ENCODE peak calls at places on chromosomes 7 and 10, in six cellular contexts. P is brain microvascular endothelial cell, U is D721Med, J is GM12865, Y is naive B cell, G is iPS-NIHi11. S is an unnamed sample.

GRCh38 chr10:119129721-119130120 is 25.8 kb downstream of the DENND10 start:
- DNase-seq in P (no peak), U (no peak), J (no peak), Y (no peak), G (no peak), S (no peak)

GRCh38 chr10:35079763-35080162 is 10.4 kb downstream of the CUL2 start:
- DNase-seq in P (peak; percentile 90), U (no peak), J (no peak), Y (no peak), G (no peak), S (no peak)

GRCh38 chr7:78039791-78040776 is 241.5 kb downstream of the PHTF2 start:
- DNase-seq in P (no peak), U (no peak), J (peak; percentile 58), Y (peak; percentile 35), G (peak; percentile 70), S (no peak)

GRCh38 chr7:75718390-75719031 is 20.2 kb downstream of the HIP1 start:
- DNase-seq in P (no peak), U (no peak), J (no peak), Y (no peak), G (no peak), S (no peak)

GRCh38 chr10:4303045-4303444 is 518.0 kb upstream of the KLF6 start:
- DNase-seq in P (peak; percentile 37), U (no peak), J (no peak), Y (no peak), G (no peak), S (no peak)

GRCh38 chr10:71536332-71536731 is 139.6 kb downstream of the CDH23 start:
- DNase-seq in P (peak; percentile 3), U (no peak), J (no peak), Y (no peak), G (no peak), S (no peak)

GRCh38 chr7:128137096-128137655 is 103.9 kb upstream of the LEP start:
- DNase-seq in P (no peak), U (no peak), J (no peak), Y (no peak), G (no peak), S (no peak)

GRCh38 chr10:127407551-127407950 is 141.6 kb upstream of the NPS start:
- DNase-seq in P (no peak), U (no peak), J (no peak), Y (no peak), G (no peak), S (no peak)

GRCh38 chr7:128883622-128884549 is 21.2 kb downstream of the ATP6V1F start:
- DNase-seq in P (peak; percentile 70), U (peak; percentile 97), J (peak; percentile 90), Y (peak; percentile 78), G (peak; percentile 96), S (peak; percentile 85)

GRCh38 chr10:131855763-131856401 is 44.9 kb upstream of the PPP2R2D start:
- DNase-seq in P (no peak), U (no peak), J (no peak), Y (no peak), G (no peak), S (no peak)

GRCh38 chr7:130853503-130854279 is 119.7 kb upstream of the KLF14 start:
- DNase-seq in P (no peak), U (no peak), J (no peak), Y (no peak), G (no peak), S (no peak)

GRCh38 chr10:71213761-71214440 is 1.5 kb downstream of the UNC5B start:
- DNase-seq in P (peak; percentile 46), U (no peak), J (no peak), Y (no peak), G (peak; percentile 64), S (peak; percentile 61)

GRCh38 chr7:49714182-49714581 is 59.3 kb upstream of the VWC2 start:
- DNase-seq in P (no peak), U (no peak), J (no peak), Y (no peak), G (no peak), S (no peak)

GRCh38 chr10:71216751-71217265 is 4.4 kb downstream of the UNC5B start:
- DNase-seq in P (no peak), U (no peak), J (no peak), Y (no peak), G (no peak), S (no peak)

GRCh38 chr7:48548667-48549066 is 375.7 kb upstream of the CDC14C start:
- DNase-seq in P (no peak), U (no peak), J (no peak), Y (no peak), G (no peak), S (no peak)

GRCh38 chr7:154482863-154483262 is 430.7 kb downstream of the DPP6 start:
- DNase-seq in P (no peak), U (no peak), J (no peak), Y (no peak), G (no peak), S (no peak)

GRCh38 chr7:150858236-150859197 is 6.2 kb downstream of the AOC1 start:
- DNase-seq in P (no peak), U (no peak), J (no peak), Y (no peak), G (no peak), S (no peak)

GRCh38 chr7:106717997-106718871 is 57.3 kb upstream of the CCDC71L start:
- DNase-seq in P (peak; percentile 95), U (no peak), J (peak; percentile 71), Y (peak; percentile 67), G (peak; percentile 45), S (no peak)

GRCh38 chr7:74020396-74020795 is 7.6 kb upstream of the ELN start:
- DNase-seq in P (no peak), U (no peak), J (no peak), Y (no peak), G (no peak), S (no peak)

GRCh38 chr7:76129366-76129765 is 72.3 kb upstream of the SRRM3 start:
- DNase-seq in P (peak; percentile 28), U (no peak), J (no peak), Y (no peak), G (no peak), S (no peak)

GRCh38 chr7:159032753-159033472 is 111.8 kb downstream of the VIPR2 start:
- DNase-seq in P (no peak), U (no peak), J (no peak), Y (no peak), G (no peak), S (no peak)

GRCh38 chr7:1671876-1672451 is 1.9 kb downstream of the ELFN1 start:
- DNase-seq in P (no peak), U (no peak), J (no peak), Y (no peak), G (peak; percentile 14), S (peak; percentile 7)

GRCh38 chr7:75889826-75890225 is 11.0 kb downstream of the RHBDD2 start:
- DNase-seq in P (peak; percentile 57), U (no peak), J (no peak), Y (no peak), G (no peak), S (no peak)

GRCh38 chr10:75403144-75404022 is 1.8 kb upstream of the ZNF503 start:
- DNase-seq in P (no peak), U (no peak), J (no peak), Y (no peak), G (peak; percentile 37), S (no peak)